ENCODE peak calls at places on chromosomes 1 and 21, in seven cellular contexts. C, D, V, B, G, O and J are unnamed samples. For H3K9me3, the result is how much of the 10 kb centered on the place peaks cover.

GRCh38 chr1:153962088-153963029 is 978 bp downstream of the SLC39A1 start:
- DNase-seq in C (peak), D (peak), V (peak), B (peak), G (peak), O (peak), J (no peak)

GRCh38 chr1:210584439-210585113 is 255.9 kb downstream of the HHAT start:
- DNase-seq in C (peak), D (peak), V (peak), B (peak), G (peak), O (peak), J (peak)

GRCh38 chr1:214957330-214958137 is 125.0 kb upstream of the KCNK2 start:
- DNase-seq in C (no peak), D (no peak), V (no peak), B (peak), G (no peak), O (peak), J (no peak)

GRCh38 chr1:45843474-45843905 is 40.1 kb downstream of the MAST2 start:
- DNase-seq in C (no peak), D (no peak), V (no peak), B (peak), G (no peak), O (peak), J (no peak)

GRCh38 chr21:26965567-26966359 is 1.1 kb downstream of the ADAMTS5 start:
- DNase-seq in C (peak), D (peak), V (peak), B (no peak), G (peak), O (peak), J (peak)

GRCh38 chr1:116012716-116013115 is 36.4 kb downstream of the SLC22A15 start:
- DNase-seq in C (no peak), D (no peak), V (no peak), B (no peak), G (no peak), O (no peak), J (no peak)

GRCh38 chr1:22572778-22573177 is 9.5 kb downstream of the EPHA8 start:
- DNase-seq in C (no peak), D (no peak), V (no peak), B (no peak), G (no peak), O (no peak), J (no peak)

GRCh38 chr1:26887125-26887524 is 3.0 kb downstream of the GPN2 start:
- DNase-seq in C (no peak), D (no peak), V (no peak), B (peak), G (no peak), O (peak), J (no peak)

GRCh38 chr21:34934350-34934749 is 114.8 kb downstream of the RUNX1 start:
- DNase-seq in C (no peak), D (no peak), V (no peak), B (no peak), G (no peak), O (no peak), J (no peak)

GRCh38 chr1:203985044-203985443 is 87.9 kb upstream of the SOX13 start:
- DNase-seq in C (no peak), D (no peak), V (no peak), B (no peak), G (no peak), O (no peak), J (no peak)

GRCh38 chr1:14440166-14440565 is 158.3 kb upstream of the KAZN start:
- DNase-seq in C (no peak), D (no peak), V (no peak), B (no peak), G (no peak), O (no peak), J (no peak)

GRCh38 chr1:232922475-232922874 is 27.9 kb upstream of the NTPCR start:
- DNase-seq in C (no peak), D (no peak), V (no peak), B (no peak), G (no peak), O (peak), J (no peak)

GRCh38 chr1:29991025-29991424 is 732.4 kb downstream of the MATN1 start:
- DNase-seq in C (no peak), D (no peak), V (peak), B (no peak), G (no peak), O (no peak), J (no peak)

GRCh38 chr1:20439282-20439681 is 46.7 kb downstream of the CAMK2N1 start:
- DNase-seq in C (no peak), D (no peak), V (no peak), B (peak), G (no peak), O (peak), J (no peak)

GRCh38 chr1:244319283-244320132 is 132.2 kb downstream of the ADSS2 start:
- DNase-seq in C (no peak), D (no peak), V (no peak), B (no peak), G (no peak), O (peak), J (no peak)

GRCh38 chr1:167056529-167057296 is 33.5 kb downstream of the GPA33 start:
- DNase-seq in C (no peak), D (no peak), V (no peak), B (peak), G (no peak), O (no peak), J (no peak)

GRCh38 chr1:35929730-35930592 is 944 bp upstream of the AGO3 start:
- DNase-seq in C (peak), D (peak), V (peak), B (no peak), G (peak), O (peak), J (peak)

GRCh38 chr1:35924838-35925237 is 6.1 kb upstream of the AGO3 start:
- DNase-seq in C (no peak), D (no peak), V (no peak), B (no peak), G (no peak), O (no peak), J (no peak)

GRCh38 chr1:35927472-35927871 is 3.4 kb upstream of the AGO3 start:
- DNase-seq in C (no peak), D (no peak), V (no peak), B (no peak), G (no peak), O (no peak), J (no peak)

GRCh38 chr1:35923841-35924240 is 7.1 kb upstream of the AGO3 start:
- DNase-seq in C (no peak), D (no peak), V (no peak), B (no peak), G (no peak), O (no peak), J (no peak)

DNA sequence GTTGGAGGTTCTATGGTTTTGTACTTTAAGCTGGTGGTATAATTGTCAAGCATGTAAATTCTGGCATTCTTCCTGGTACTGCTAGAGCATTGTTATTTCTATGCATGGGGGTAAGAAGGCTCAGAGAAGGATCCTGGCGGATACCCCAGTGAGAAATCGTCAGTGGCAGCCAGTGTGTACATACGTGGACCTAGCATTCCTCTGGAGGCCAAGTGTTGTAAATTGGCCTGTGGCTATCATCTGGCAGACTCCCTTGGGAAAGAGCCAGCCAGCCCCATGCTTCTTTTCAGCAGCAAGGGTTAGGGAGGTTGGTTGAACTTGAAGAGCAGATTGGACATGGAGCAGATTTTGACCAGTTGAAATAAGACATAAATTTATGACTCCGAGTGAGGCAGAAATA is 5.2 kb upstream of the AGO3 start:
- DNase-seq in C (no peak), D (no peak), V (no peak), B (no peak), G (no peak), O (peak), J (peak)
- TF ChIP-seq POLR2A in C (no peak), D (no peak), V (no peak), B (no peak), G (no peak), O (no peak), J (no peak)

GRCh38 chr1:165875171-165875570 is 47.8 kb downstream of the UCK2 start:
- DNase-seq in C (no peak), D (no peak), V (no peak), B (no peak), G (no peak), O (no peak), J (no peak)

GRCh38 chr1:165871311-165872067 is 44.1 kb downstream of the UCK2 start:
- DNase-seq in C (no peak), D (no peak), V (no peak), B (peak), G (peak), O (peak), J (peak)

GRCh38 chr1:165875604-165876003 is 48.2 kb downstream of the UCK2 start:
- DNase-seq in C (no peak), D (no peak), V (no peak), B (no peak), G (no peak), O (no peak), J (no peak)

GRCh38 chr1:165874643-165875042 is 47.2 kb downstream of the UCK2 start:
- DNase-seq in C (no peak), D (no peak), V (no peak), B (no peak), G (no peak), O (no peak), J (no peak)

GRCh38 chr1:165873481-165873880 is 46.1 kb downstream of the UCK2 start:
- DNase-seq in C (no peak), D (no peak), V (no peak), B (no peak), G (no peak), O (no peak), J (no peak)
- H3K9me3 ChIP-seq in C (under half), D (under half), V (under half), B (under half), G (under half), O (under half), J (under half)

GRCh38 chr1:246526380-246526779 is 19.3 kb upstream of the SMYD3 start:
- DNase-seq in C (no peak), D (no peak), V (no peak), B (no peak), G (no peak), O (no peak), J (no peak)

GRCh38 chr1:246530482-246530881 is 23.4 kb upstream of the SMYD3 start:
- DNase-seq in C (no peak), D (no peak), V (no peak), B (no peak), G (no peak), O (no peak), J (no peak)

GRCh38 chr1:246526915-246527314 is 19.8 kb upstream of the SMYD3 start:
- DNase-seq in C (no peak), D (no peak), V (no peak), B (no peak), G (no peak), O (no peak), J (no peak)

GRCh38 chr1:246528933-246529731 is 22.1 kb upstream of the SMYD3 start:
- DNase-seq in C (no peak), D (no peak), V (no peak), B (no peak), G (no peak), O (no peak), J (no peak)

GRCh38 chr1:246527402-246528088 is 20.5 kb upstream of the SMYD3 start:
- DNase-seq in C (no peak), D (no peak), V (no peak), B (no peak), G (no peak), O (no peak), J (no peak)
- TF ChIP-seq POLR2A in C (no peak), D (no peak), V (no peak), B (no peak), G (no peak), O (no peak), J (no peak)

DNA sequence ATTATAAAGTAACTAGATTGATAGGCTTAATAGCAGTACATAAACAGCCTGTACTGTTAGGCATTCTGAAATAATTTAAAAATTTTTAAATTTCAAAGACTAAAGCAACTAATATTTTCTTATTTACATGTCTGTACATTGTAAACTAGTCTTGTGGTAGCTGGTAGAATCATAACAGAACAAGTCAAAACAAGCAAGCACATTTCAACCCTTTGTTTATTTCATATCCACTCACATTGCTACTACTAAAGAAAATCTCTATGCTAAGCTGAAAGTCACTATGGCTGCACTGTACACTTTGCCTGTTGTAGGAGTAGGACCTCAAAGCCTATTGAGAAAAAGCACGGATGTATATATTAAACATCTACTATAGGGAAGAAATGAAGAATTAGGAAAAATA is 738.2 kb upstream of the ADGRL4 start:
- DNase-seq in C (no peak), D (no peak), V (no peak), B (no peak), G (no peak), O (no peak), J (no peak)
- H3K9me3 ChIP-seq in C (under half), D (under half), V (under half), B (under half), G (under half), O (under half), J (under half)

GRCh38 chr1:48552420-48552819 is 80.4 kb upstream of the SPATA6 start:
- DNase-seq in C (no peak), D (no peak), V (no peak), B (peak), G (no peak), O (no peak), J (no peak)
- TF ChIP-seq POLR2A in C (no peak), D (no peak), V (no peak), B (no peak), G (no peak), O (no peak), J (no peak)

GRCh38 chr21:44494956-44495355 is 39.6 kb downstream of the LRRC3 start:
- DNase-seq in C (no peak), D (no peak), V (peak), B (no peak), G (peak), O (no peak), J (no peak)
- H3K9me3 ChIP-seq in C (under half), D (under half), V (under half), B (under half), G (under half), O (under half), J (under half)

GRCh38 chr1:228139931-228140723 is at the start of gene GUK1:
- DNase-seq in C (peak), D (peak), V (peak), B (peak), G (peak), O (peak), J (peak)
- TF ChIP-seq POLR2A in C (peak), D (peak), V (peak), B (peak), G (peak), O (peak), J (peak)

GRCh38 chr1:247906504-247907047 is 11.2 kb downstream of the OR2W3 start:
- DNase-seq in C (no peak), D (no peak), V (no peak), B (no peak), G (no peak), O (peak), J (no peak)

GRCh38 chr1:247905899-247906503 is 10.6 kb downstream of the OR2W3 start:
- DNase-seq in C (no peak), D (no peak), V (no peak), B (no peak), G (no peak), O (no peak), J (no peak)

GRCh38 chr1:247904122-247904521 is 8.7 kb downstream of the OR2W3 start:
- DNase-seq in C (no peak), D (no peak), V (no peak), B (no peak), G (no peak), O (no peak), J (no peak)

GRCh38 chr1:247905181-247905580 is 9.8 kb downstream of the OR2W3 start:
- DNase-seq in C (no peak), D (no peak), V (no peak), B (no peak), G (no peak), O (no peak), J (no peak)

DNA sequence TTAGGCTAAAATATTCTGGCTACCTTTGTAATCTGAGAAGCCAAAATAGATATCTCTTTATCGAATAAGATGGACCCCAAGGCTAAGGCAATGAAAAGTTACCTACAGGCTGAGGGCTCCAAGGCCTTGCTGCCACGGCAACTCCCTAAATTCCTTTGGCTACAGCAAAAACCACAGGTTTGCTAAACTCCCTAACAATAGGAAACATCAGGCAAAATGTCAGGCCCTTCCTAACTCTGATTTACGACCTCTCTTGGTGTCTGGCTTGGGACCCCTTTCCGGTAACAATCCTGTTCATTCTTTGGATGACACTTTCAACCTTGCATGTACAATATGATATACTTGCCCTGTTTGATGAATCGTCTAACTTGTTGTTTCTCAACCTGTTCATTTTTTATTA is 11.3 kb upstream of the OR2T8 start:
- DNase-seq in C (no peak), D (no peak), V (no peak), B (no peak), G (no peak), O (no peak), J (no peak)
- H3K9me3 ChIP-seq in C (under half), D (under half), V (under half), B (under half), G (under half), O (under half), J (under half)